ENCODE peak calls at places on chromosomes 11 and 22, in eight cellular contexts. One of them, this sample, is unnamed.
A peak's percentile ranks its signal among the peaks of the same experiment; 100 is the strongest.

GRCh38 chr22:17302616-17303015 is 66.6 kb upstream of the CECR2 start:
- DNase-seq in activated CD4-positive, alpha-beta T cell treated with anti-CD3 and anti-CD28 coated beads, Interleukin-2, amount 10 ng/mL, durations not matched to agents 7 days and 5 days: no peak
- DNase-seq in A549: no peak
- DNase-seq in GM03348: no peak
- DNase-seq in endothelial cell: no peak
- DNase-seq in CD4-positive, CD25-positive, alpha-beta regulatory T cell: no peak
- DNase-seq in putamen: no peak
- DNase-seq in occipital lobe: no peak
- DNase-seq in this sample: no peak

GRCh38 chr22:32542332-32543019 is 67.9 kb downstream of the FBXO7 start:
- DNase-seq in activated CD4-positive, alpha-beta T cell treated with anti-CD3 and anti-CD28 coated beads, Interleukin-2, amount 10 ng/mL, durations not matched to agents 7 days and 5 days: no peak
- DNase-seq in A549: no peak
- DNase-seq in GM03348: no peak
- DNase-seq in endothelial cell: no peak
- DNase-seq in CD4-positive, CD25-positive, alpha-beta regulatory T cell: no peak
- DNase-seq in putamen: no peak
- DNase-seq in occipital lobe: no peak
- DNase-seq in this sample: no peak

GRCh38 chr11:23320131-23320530 is 459.9 kb upstream of the CCDC179 start:
- DNase-seq in activated CD4-positive, alpha-beta T cell treated with anti-CD3 and anti-CD28 coated beads, Interleukin-2, amount 10 ng/mL, durations not matched to agents 7 days and 5 days: no peak
- DNase-seq in A549: no peak
- DNase-seq in GM03348: no peak
- DNase-seq in endothelial cell: no peak
- DNase-seq in CD4-positive, CD25-positive, alpha-beta regulatory T cell: no peak
- DNase-seq in putamen: no peak
- DNase-seq in occipital lobe: no peak
- DNase-seq in this sample: no peak

GRCh38 chr11:73350908-73351636 is 25.1 kb upstream of the RELT start:
- DNase-seq in activated CD4-positive, alpha-beta T cell treated with anti-CD3 and anti-CD28 coated beads, Interleukin-2, amount 10 ng/mL, durations not matched to agents 7 days and 5 days: peak; percentile 62
- DNase-seq in A549: peak; percentile 73
- DNase-seq in GM03348: peak; percentile 91
- DNase-seq in endothelial cell: peak; percentile 52
- DNase-seq in CD4-positive, CD25-positive, alpha-beta regulatory T cell: peak; percentile 36
- DNase-seq in putamen: peak; percentile 60
- DNase-seq in occipital lobe: no peak
- DNase-seq in this sample: peak; percentile 76

GRCh38 chr11:29395555-29396072 is 621.2 kb downstream of the KCNA4 start:
- DNase-seq in activated CD4-positive, alpha-beta T cell treated with anti-CD3 and anti-CD28 coated beads, Interleukin-2, amount 10 ng/mL, durations not matched to agents 7 days and 5 days: no peak
- DNase-seq in A549: no peak
- DNase-seq in GM03348: no peak
- DNase-seq in endothelial cell: no peak
- DNase-seq in CD4-positive, CD25-positive, alpha-beta regulatory T cell: no peak
- DNase-seq in putamen: no peak
- DNase-seq in occipital lobe: no peak
- DNase-seq in this sample: no peak

GRCh38 chr11:102798012-102798746 is at the start of gene MMP1:
- DNase-seq in activated CD4-positive, alpha-beta T cell treated with anti-CD3 and anti-CD28 coated beads, Interleukin-2, amount 10 ng/mL, durations not matched to agents 7 days and 5 days: no peak
- DNase-seq in A549: no peak
- DNase-seq in GM03348: peak; percentile 63
- DNase-seq in endothelial cell: no peak
- DNase-seq in CD4-positive, CD25-positive, alpha-beta regulatory T cell: no peak
- DNase-seq in putamen: no peak
- DNase-seq in occipital lobe: no peak
- DNase-seq in this sample: no peak

GRCh38 chr22:50507991-50508884 is at the start of gene NCAPH2:
- DNase-seq in activated CD4-positive, alpha-beta T cell treated with anti-CD3 and anti-CD28 coated beads, Interleukin-2, amount 10 ng/mL, durations not matched to agents 7 days and 5 days: peak; percentile 97
- DNase-seq in A549: peak; percentile 94
- DNase-seq in GM03348: peak; percentile 100
- DNase-seq in endothelial cell: peak; percentile 96
- DNase-seq in CD4-positive, CD25-positive, alpha-beta regulatory T cell: peak; percentile 96
- DNase-seq in putamen: peak; percentile 97
- DNase-seq in occipital lobe: no peak
- DNase-seq in this sample: peak; percentile 91

GRCh38 chr22:29396126-29396525 is 7.8 kb upstream of the AP1B1 start:
- DNase-seq in activated CD4-positive, alpha-beta T cell treated with anti-CD3 and anti-CD28 coated beads, Interleukin-2, amount 10 ng/mL, durations not matched to agents 7 days and 5 days: no peak
- DNase-seq in A549: no peak
- DNase-seq in GM03348: no peak
- DNase-seq in endothelial cell: no peak
- DNase-seq in CD4-positive, CD25-positive, alpha-beta regulatory T cell: no peak
- DNase-seq in putamen: no peak
- DNase-seq in occipital lobe: no peak
- DNase-seq in this sample: no peak

GRCh38 chr11:8932564-8933180 is at the start of gene C11orf16:
- DNase-seq in activated CD4-positive, alpha-beta T cell treated with anti-CD3 and anti-CD28 coated beads, Interleukin-2, amount 10 ng/mL, durations not matched to agents 7 days and 5 days: no peak
- DNase-seq in A549: no peak
- DNase-seq in GM03348: no peak
- DNase-seq in endothelial cell: no peak
- DNase-seq in CD4-positive, CD25-positive, alpha-beta regulatory T cell: no peak
- DNase-seq in putamen: no peak
- DNase-seq in occipital lobe: no peak
- DNase-seq in this sample: no peak

GRCh38 chr11:133905677-133906156 is 51.1 kb downstream of the IGSF9B start:
- DNase-seq in activated CD4-positive, alpha-beta T cell treated with anti-CD3 and anti-CD28 coated beads, Interleukin-2, amount 10 ng/mL, durations not matched to agents 7 days and 5 days: no peak
- DNase-seq in A549: no peak
- DNase-seq in GM03348: no peak
- DNase-seq in endothelial cell: no peak
- DNase-seq in CD4-positive, CD25-positive, alpha-beta regulatory T cell: no peak
- DNase-seq in putamen: no peak
- DNase-seq in occipital lobe: no peak
- DNase-seq in this sample: no peak

GRCh38 chr22:23478175-23478574 is 101.9 kb downstream of the IGLL1 start:
- DNase-seq in activated CD4-positive, alpha-beta T cell treated with anti-CD3 and anti-CD28 coated beads, Interleukin-2, amount 10 ng/mL, durations not matched to agents 7 days and 5 days: no peak
- DNase-seq in A549: no peak
- DNase-seq in GM03348: no peak
- DNase-seq in endothelial cell: no peak
- DNase-seq in CD4-positive, CD25-positive, alpha-beta regulatory T cell: no peak
- DNase-seq in putamen: no peak
- DNase-seq in occipital lobe: no peak
- DNase-seq in this sample: no peak

GRCh38 chr11:121494355-121495099 is 41.8 kb upstream of the SORL1-AS1 start:
- DNase-seq in activated CD4-positive, alpha-beta T cell treated with anti-CD3 and anti-CD28 coated beads, Interleukin-2, amount 10 ng/mL, durations not matched to agents 7 days and 5 days: no peak
- DNase-seq in A549: no peak
- DNase-seq in GM03348: no peak
- DNase-seq in endothelial cell: no peak
- DNase-seq in CD4-positive, CD25-positive, alpha-beta regulatory T cell: no peak
- DNase-seq in putamen: peak; percentile 58
- DNase-seq in occipital lobe: peak; percentile 46
- DNase-seq in this sample: no peak

GRCh38 chr22:40817737-40818136 is 1.4 kb downstream of the SLC25A17 start:
- DNase-seq in activated CD4-positive, alpha-beta T cell treated with anti-CD3 and anti-CD28 coated beads, Interleukin-2, amount 10 ng/mL, durations not matched to agents 7 days and 5 days: no peak
- DNase-seq in A549: no peak
- DNase-seq in GM03348: no peak
- DNase-seq in endothelial cell: no peak
- DNase-seq in CD4-positive, CD25-positive, alpha-beta regulatory T cell: no peak
- DNase-seq in putamen: no peak
- DNase-seq in occipital lobe: no peak
- DNase-seq in this sample: no peak

GRCh38 chr11:124518900-124519541 is 24.4 kb downstream of the OR8B12 start:
- DNase-seq in activated CD4-positive, alpha-beta T cell treated with anti-CD3 and anti-CD28 coated beads, Interleukin-2, amount 10 ng/mL, durations not matched to agents 7 days and 5 days: no peak
- DNase-seq in A549: no peak
- DNase-seq in GM03348: no peak
- DNase-seq in endothelial cell: no peak
- DNase-seq in CD4-positive, CD25-positive, alpha-beta regulatory T cell: no peak
- DNase-seq in putamen: peak; percentile 74
- DNase-seq in occipital lobe: no peak
- DNase-seq in this sample: no peak

GRCh38 chr11:97502201-97502600 is 1112.4 kb downstream of the JRKL start:
- DNase-seq in activated CD4-positive, alpha-beta T cell treated with anti-CD3 and anti-CD28 coated beads, Interleukin-2, amount 10 ng/mL, durations not matched to agents 7 days and 5 days: no peak
- DNase-seq in A549: no peak
- DNase-seq in GM03348: no peak
- DNase-seq in endothelial cell: no peak
- DNase-seq in CD4-positive, CD25-positive, alpha-beta regulatory T cell: no peak
- DNase-seq in putamen: no peak
- DNase-seq in occipital lobe: no peak
- DNase-seq in this sample: no peak

GRCh38 chr11:42311504-42311903 is 852.1 kb upstream of the LRRC4C start:
- DNase-seq in activated CD4-positive, alpha-beta T cell treated with anti-CD3 and anti-CD28 coated beads, Interleukin-2, amount 10 ng/mL, durations not matched to agents 7 days and 5 days: no peak
- DNase-seq in A549: no peak
- DNase-seq in GM03348: no peak
- DNase-seq in endothelial cell: no peak
- DNase-seq in CD4-positive, CD25-positive, alpha-beta regulatory T cell: no peak
- DNase-seq in putamen: no peak
- DNase-seq in occipital lobe: no peak
- DNase-seq in this sample: no peak

GRCh38 chr11:107562647-107563208 is 2.8 kb downstream of the ALKBH8 start:
- DNase-seq in activated CD4-positive, alpha-beta T cell treated with anti-CD3 and anti-CD28 coated beads, Interleukin-2, amount 10 ng/mL, durations not matched to agents 7 days and 5 days: no peak
- DNase-seq in A549: peak; percentile 64
- DNase-seq in GM03348: peak; percentile 25
- DNase-seq in endothelial cell: no peak
- DNase-seq in CD4-positive, CD25-positive, alpha-beta regulatory T cell: no peak
- DNase-seq in putamen: no peak
- DNase-seq in occipital lobe: no peak
- DNase-seq in this sample: no peak